ENCODE peak calls at places on chromosomes 16 and 17, in five cellular contexts. R is WERI-Rb-1, T is BJ, J is nephron progenitor cell, N is fibroblast of mammary gland. P is an unnamed sample.

GRCh38 chr16:10172848-10173655 is 9.2 kb downstream of the GRIN2A start:
- DNase-seq in T (peak; percentile 20), N (peak; percentile 83), J (no peak), R (no peak), P (peak; percentile 90)

GRCh38 chr17:9021985-9022552 is 759 bp downstream of the NTN1 start:
- DNase-seq in R (peak; percentile 53), N (peak; percentile 13), J (peak; percentile 72), T (no peak), P (no peak)

GRCh38 chr17:51946311-51946710 is 212.2 kb downstream of the CA10 start:
- DNase-seq in J (no peak), R (no peak), T (no peak), N (no peak), P (no peak)

GRCh38 chr16:68379472-68380347 is 68.6 kb downstream of the SMPD3 start:
- DNase-seq in N (no peak), R (peak; percentile 45), T (no peak), J (no peak), P (no peak)

GRCh38 chr17:78317817-78318400 is 42.0 kb downstream of the SOCS3 start:
- DNase-seq in N (no peak), R (no peak), J (no peak), T (no peak), P (no peak)

GRCh38 chr17:49108318-49108717 is 24.3 kb upstream of the B4GALNT2 start:
- DNase-seq in J (no peak), R (no peak), N (peak; percentile 43), T (peak; percentile 41), P (peak; percentile 69)

GRCh38 chr16:17194190-17194780 is 276.5 kb downstream of the XYLT1 start:
- DNase-seq in N (peak; percentile 51), T (no peak), R (peak; percentile 60), J (peak; percentile 76), P (no peak)

GRCh38 chr16:85330694-85331188 is 218.5 kb upstream of the CIBAR2 start:
- DNase-seq in J (peak; percentile 69), R (peak; percentile 57), N (peak; percentile 87), T (peak; percentile 44), P (peak; percentile 80)

GRCh38 chr17:68295086-68295485 is 3.8 kb downstream of the ARSG start:
- DNase-seq in J (no peak), R (no peak), N (no peak), T (no peak), P (no peak)

GRCh38 chr17:75524971-75525805 is at the start of gene LLGL2:
- DNase-seq in N (no peak), T (no peak), R (peak; percentile 91), J (peak; percentile 80), P (no peak)

GRCh38 chr17:46191332-46192210 is 1.7 kb downstream of the KANSL1 start:
- DNase-seq in J (peak; percentile 38), N (no peak), R (peak; percentile 44), T (no peak), P (peak; percentile 11)

GRCh38 chr16:19170043-19170655 is 2.1 kb downstream of the SYT17 start:
- DNase-seq in N (no peak), T (no peak), J (no peak), R (no peak), P (no peak)

GRCh38 chr16:88069397-88070168 is 118.3 kb downstream of the BANP start:
- DNase-seq in J (no peak), R (no peak), N (no peak), T (no peak), P (no peak)

GRCh38 chr16:17277981-17278381 is 192.8 kb downstream of the XYLT1 start:
- DNase-seq in N (peak; percentile 22), T (no peak), R (peak; percentile 66), J (peak; percentile 27), P (peak; percentile 8)

GRCh38 chr16:75616541-75617010 is 6.5 kb downstream of the ADAT1 start:
- DNase-seq in T (no peak), N (no peak), R (no peak), J (no peak), P (no peak)

GRCh38 chr17:66355510-66355909 is 53.1 kb downstream of the PRKCA start:
- DNase-seq in J (no peak), R (no peak), N (peak; percentile 23), T (no peak), P (no peak)

GRCh38 chr16:64132190-64132589 is 989.7 kb downstream of the CDH11 start:
- DNase-seq in N (no peak), J (no peak), T (no peak), R (no peak), P (no peak)

GRCh38 chr17:75856062-75856681 is 1.0 kb upstream of the WBP2 start:
- DNase-seq in T (no peak), N (no peak), J (no peak), R (no peak), P (no peak)

GRCh38 chr17:62781826-62782225 is 26.3 kb downstream of the MARCHF10 start:
- DNase-seq in N (peak; percentile 53), T (no peak), R (no peak), J (no peak), P (no peak)

GRCh38 chr16:5000573-5001001 is 33.1 kb downstream of the NAGPA start:
- DNase-seq in T (no peak), R (no peak), J (no peak), N (no peak), P (no peak)

GRCh38 chr16:35391328-35391727 is 1931.9 kb downstream of the TP53TG3F start:
- DNase-seq in T (no peak), R (peak; percentile 64), J (peak; percentile 6), N (peak; percentile 20), P (peak; percentile 11)

GRCh38 chr16:53052519-53053501 is at the start of gene CHD9NB:
- DNase-seq in R (no peak), N (peak; percentile 89), T (peak; percentile 68), J (no peak), P (peak; percentile 93)

GRCh38 chr16:56360117-56361008 is 65.0 kb downstream of the AMFR start:
- DNase-seq in R (no peak), T (no peak), N (no peak), J (no peak), P (no peak)

GRCh38 chr16:51048544-51048943 is 102.5 kb downstream of the SALL1 start:
- DNase-seq in N (peak; percentile 17), T (no peak), R (no peak), J (no peak), P (no peak)

GRCh38 chr17:6306820-6307219 is 128.1 kb downstream of the AIPL1 start:
- DNase-seq in J (no peak), N (no peak), T (no peak), R (no peak), P (no peak)

GRCh38 chr17:16281351-16281750 is 64.3 kb downstream of the PIGL start:
- DNase-seq in J (no peak), N (peak; percentile 76), R (no peak), T (peak; percentile 58), P (peak; percentile 78)

GRCh38 chr17:80861892-80862291 is 129.7 kb upstream of the CHMP6 start:
- DNase-seq in T (no peak), N (peak; percentile 42), J (peak; percentile 36), R (peak; percentile 48), P (no peak)

GRCh38 chr16:49469323-49469670 is 95.7 kb downstream of the C16orf78 start:
- DNase-seq in R (no peak), N (no peak), T (no peak), J (no peak), P (no peak)

GRCh38 chr16:15803608-15804007 is 53.2 kb downstream of the MYH11 start:
- DNase-seq in R (peak; percentile 10), T (no peak), N (no peak), J (peak; percentile 47), P (no peak)

GRCh38 chr16:71340406-71340805 is 18.1 kb upstream of the CALB2 start:
- DNase-seq in N (no peak), T (no peak), R (no peak), J (no peak), P (no peak)

GRCh38 chr17:35245196-35245486 is 2.3 kb downstream of the SLFN5 start:
- DNase-seq in R (no peak), J (no peak), T (peak; percentile 78), N (peak; percentile 92), P (peak; percentile 92)

GRCh38 chr17:1168537-1169234 is 11.1 kb downstream of the ABR start:
- DNase-seq in T (no peak), N (no peak), J (peak; percentile 35), R (no peak), P (no peak)

GRCh38 chr16:51820176-51820575 is 669.1 kb upstream of the SALL1 start:
- DNase-seq in J (no peak), R (no peak), N (no peak), T (no peak), P (no peak)

GRCh38 chr16:83418565-83418964 is 389.2 kb upstream of the HSBP1 start:
- DNase-seq in N (no peak), J (no peak), R (no peak), T (no peak), P (no peak)
- TF ChIP-seq CTCF in N (no peak), J (no peak), R (peak; percentile 46), T (no peak), P (peak; percentile 15)

DNA sequence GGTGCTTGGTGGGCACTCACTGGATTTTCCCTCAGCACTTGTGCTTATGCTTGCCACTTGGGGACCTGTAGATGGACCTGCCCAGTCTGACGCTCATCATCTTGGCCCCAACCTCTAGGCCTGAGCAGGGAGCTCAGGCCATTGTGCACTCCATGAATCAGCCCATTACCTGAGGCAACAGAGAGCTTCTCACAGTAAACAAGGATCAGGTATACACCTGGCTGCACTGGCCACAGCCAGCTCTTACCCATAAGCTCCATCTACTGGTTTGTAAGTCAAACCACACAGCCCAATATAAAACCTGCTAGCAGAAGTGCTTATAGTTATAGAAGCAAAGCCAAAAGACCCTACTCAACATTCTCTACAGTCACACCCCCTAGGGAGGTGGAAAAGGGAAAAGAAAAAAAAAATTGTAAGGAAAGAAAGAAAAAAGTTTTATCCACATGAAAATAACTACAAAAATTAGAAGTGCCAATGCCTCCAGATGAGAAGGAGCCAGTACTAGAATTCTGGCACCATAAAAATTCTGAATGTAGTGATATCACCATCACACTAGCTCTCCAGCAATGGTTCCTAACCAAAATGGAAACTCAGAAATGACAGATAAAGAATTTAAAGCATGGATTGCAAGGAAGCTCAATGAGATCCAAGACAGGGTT is 87.8 kb upstream of the CDH5 start:
- DNase-seq in R (no peak), T (no peak), J (no peak), N (no peak), P (no peak)
- TF ChIP-seq CTCF in R (no peak), T (no peak), J (no peak), N (no peak), P (peak; percentile 21)

DNA sequence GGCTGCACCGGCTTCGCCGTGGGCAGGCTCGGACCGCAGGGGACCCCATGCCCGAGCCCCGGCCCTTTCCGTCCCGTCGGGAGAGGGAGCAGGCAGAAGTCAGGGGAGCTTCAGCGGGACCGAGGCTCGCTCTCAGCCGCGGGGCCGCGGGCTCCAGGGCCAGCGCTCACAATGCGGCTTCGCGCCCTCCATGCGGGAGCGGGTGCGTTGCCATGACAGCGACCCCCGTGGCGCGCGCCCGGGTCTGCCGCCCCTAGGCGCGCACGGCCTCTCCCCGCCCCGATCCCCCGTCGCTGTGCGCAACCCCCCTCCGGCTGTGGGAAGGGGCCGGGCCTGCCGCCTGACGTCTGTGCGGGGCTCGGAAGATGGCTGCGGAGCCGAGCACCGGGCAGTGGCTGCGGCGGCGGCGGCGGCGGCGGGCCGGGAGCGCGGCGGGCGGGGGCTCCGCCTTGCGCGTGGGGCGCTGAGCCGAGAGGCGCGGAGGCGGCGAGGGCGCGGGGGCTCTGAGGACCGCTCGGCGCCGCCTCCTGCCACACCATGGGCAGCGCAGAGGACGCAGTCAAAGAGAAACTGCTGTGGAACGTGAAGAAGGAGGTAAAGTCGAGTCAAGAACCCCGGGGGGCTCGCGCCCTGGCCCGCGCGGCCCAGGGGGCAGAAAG is at the start of gene SGSM2:
- DNase-seq in N (peak; percentile 15), J (peak; percentile 86), R (peak; percentile 77), T (no peak), P (no peak)
- TF ChIP-seq CTCF in N (no peak), J (no peak), R (no peak), T (no peak), P (no peak)

GRCh38 chr17:64202683-64203430 is 60.2 kb downstream of the TEX2 start:
- DNase-seq in R (no peak), N (peak; percentile 68), J (no peak), T (no peak), P (peak; percentile 81)
- TF ChIP-seq CTCF in R (no peak), N (no peak), J (no peak), T (no peak), P (peak; percentile 12)

P was measured in HFFc6.